ENCODE peak calls at places on chromosomes 4 and X, in six cellular contexts. X is GM13977; V is caudate nucleus; C is left lung; W is ovary; Y is CD8-positive, alpha-beta T cell. D is an unnamed sample.

GRCh38 chrX:590666-591065 is 39.9 kb upstream of the SHOX start:
- DNase-seq in Y (no peak), W (no peak), X (no peak), C (no peak), V (no peak), D (no peak)

GRCh38 chr4:113769744-113770143 is 8.2 kb upstream of the CAMK2D start:
- DNase-seq in V (no peak), Y (no peak), W (no peak), X (no peak), C (no peak), D (no peak)

GRCh38 chrX:100750901-100751300 is 19.0 kb upstream of the SYTL4 start:
- DNase-seq in X (no peak), Y (no peak), V (no peak), W (no peak), C (no peak), D (no peak)

GRCh38 chr4:4390521-4391240 is 3.8 kb downstream of the NSG1 start:
- DNase-seq in X (no peak), W (no peak), C (no peak), Y (no peak), V (no peak), D (no peak)

GRCh38 chr4:144343143-144343755 is 202.7 kb upstream of the GYPA start:
- DNase-seq in X (no peak), V (no peak), Y (no peak), W (no peak), C (no peak), D (no peak)

GRCh38 chr4:55794053-55794452 is 25.5 kb upstream of the EXOC1L start:
- DNase-seq in C (no peak), X (no peak), Y (no peak), V (no peak), W (no peak), D (no peak)

GRCh38 chrX:71536285-71536684 is 3.4 kb downstream of the OGT start:
- DNase-seq in X (no peak), W (no peak), V (no peak), Y (no peak), C (no peak), D (no peak)

GRCh38 chrX:45758319-45758718 is 557.6 kb upstream of the DIPK2B start:
- DNase-seq in X (no peak), Y (no peak), C (no peak), W (no peak), V (no peak), D (no peak)

GRCh38 chr4:101762544-101762943 is 28.0 kb upstream of the BANK1 start:
- DNase-seq in C (no peak), X (no peak), W (no peak), Y (no peak), V (no peak), D (no peak)

D was measured in HCT116.